ENCODE peak calls at places on chromosomes 2 and 18, in seven cellular contexts. I is K562, A is HCT116, U is HepG2, H is SK-N-SH, F is H1, T is GM12878. R is an unnamed sample.

GRCh38 chr2:155841442-155841841 is 491.1 kb downstream of the NR4A2 start:
- DNase-seq in I (no peak), F (no peak), T (no peak), U (no peak), H (no peak), A (no peak), R (no peak)

GRCh38 chr18:59842947-59843346 is 56.8 kb upstream of the PMAIP1 start:
- DNase-seq in A (no peak), U (no peak), H (no peak), I (no peak), F (no peak), T (no peak), R (no peak)

GRCh38 chr2:135021618-135022017 is 25.6 kb downstream of the MAP3K19 start:
- DNase-seq in U (no peak), A (no peak), H (no peak), F (no peak), I (no peak), T (no peak), R (no peak)

GRCh38 chr2:240646061-240646899 is 21.0 kb downstream of the GPR35 start:
- DNase-seq in A (no peak), T (no peak), F (peak; percentile 33), H (no peak), I (no peak), U (no peak), R (no peak)

GRCh38 chr2:179191110-179191509 is 73.5 kb downstream of the SESTD1 start:
- DNase-seq in F (no peak), I (no peak), A (no peak), T (no peak), U (peak; percentile 58), H (no peak), R (no peak)

GRCh38 chr2:238864207-238865014 is 16.5 kb downstream of the TWIST2 start:
- DNase-seq in U (peak; percentile 98), A (peak; percentile 78), T (no peak), H (no peak), F (peak; percentile 62), I (peak; percentile 5), R (peak; percentile 80)

GRCh38 chr18:32257073-32257780 is 67.4 kb downstream of the MEP1B start:
- DNase-seq in F (no peak), U (no peak), T (no peak), I (no peak), H (no peak), A (no peak), R (no peak)

GRCh38 chr2:110732422-110733413 is at the start of gene ACOXL:
- DNase-seq in F (peak; percentile 89), A (peak; percentile 40), H (peak; percentile 51), T (no peak), U (no peak), I (peak; percentile 45), R (no peak)

GRCh38 chr18:51461956-51462355 is 264.5 kb upstream of the MEX3C start:
- DNase-seq in T (no peak), I (no peak), A (no peak), F (no peak), H (no peak), U (no peak), R (no peak)

GRCh38 chr2:205695460-205695979 is 13.2 kb downstream of the NRP2 start:
- DNase-seq in F (no peak), I (no peak), T (no peak), A (no peak), H (no peak), U (no peak), R (no peak)

GRCh38 chr2:162430323-162430722 is 86.4 kb downstream of the GCA start:
- DNase-seq in F (no peak), U (peak; percentile 21), I (no peak), T (no peak), H (no peak), A (no peak), R (no peak)

GRCh38 chr2:59567115-59567514 is 986.3 kb downstream of the BCL11A start:
- DNase-seq in I (no peak), F (no peak), H (no peak), T (no peak), A (no peak), U (no peak), R (no peak)

DNA sequence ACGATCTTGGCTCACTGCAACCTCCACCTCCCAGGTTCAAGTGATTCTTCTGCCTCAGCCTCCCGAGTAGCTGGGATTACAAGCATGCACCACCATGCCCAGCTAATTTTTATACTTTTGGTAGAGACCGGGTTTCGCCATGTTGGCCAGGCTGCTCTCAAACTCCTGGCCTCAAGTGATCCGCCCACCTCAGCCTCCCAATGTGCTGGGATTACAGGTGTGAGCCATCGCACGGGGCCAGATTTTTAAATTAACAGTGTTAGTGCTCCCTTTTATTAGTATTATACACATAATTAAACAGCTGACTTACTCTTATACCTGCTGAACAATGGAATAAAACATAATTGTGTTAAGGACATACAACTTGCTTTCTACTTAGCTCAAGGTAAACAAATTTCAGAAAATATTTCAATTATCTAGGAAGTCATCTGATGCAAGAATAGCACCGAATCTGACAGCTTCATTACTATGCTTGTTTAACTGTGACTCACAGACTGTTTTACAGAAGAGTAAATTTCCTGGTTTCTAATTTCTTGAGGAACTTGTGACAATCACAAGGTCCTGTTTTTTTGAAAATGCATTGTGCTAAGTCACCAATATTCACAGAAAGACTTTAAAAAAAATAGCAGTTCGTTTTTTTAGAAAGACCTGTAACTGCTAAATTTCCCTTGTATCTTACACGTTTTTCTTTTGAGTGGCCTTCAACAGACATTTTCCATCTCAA is 51.2 kb downstream of the SPIRE1 start:
- DNase-seq in U (peak; percentile 38), I (no peak), F (no peak), T (no peak), H (no peak), A (peak; percentile 27), R (peak; percentile 75)
- H3K4me3 ChIP-seq in U (no peak overlapping the region), I (no peak overlapping the region), F (no peak overlapping the region), T (no peak overlapping the region), H (no peak overlapping the region), A (no peak overlapping the region), R (no peak overlapping the region)

GRCh38 chr2:108619916-108620620 is 85.8 kb downstream of the LIMS1 start:
- DNase-seq in A (no peak), T (no peak), F (no peak), H (no peak), U (no peak), I (no peak), R (no peak)

GRCh38 chr2:108620656-108621055 is 86.4 kb downstream of the LIMS1 start:
- DNase-seq in H (no peak), I (no peak), T (no peak), U (no peak), F (no peak), A (no peak), R (no peak)

GRCh38 chr2:108621689-108622681 is 87.7 kb downstream of the LIMS1 start:
- DNase-seq in T (no peak), H (no peak), A (no peak), U (no peak), I (no peak), F (no peak), R (no peak)

GRCh38 chr2:108623616-108624015 is 89.3 kb downstream of the LIMS1 start:
- DNase-seq in U (no peak), I (no peak), T (no peak), H (no peak), A (no peak), F (no peak), R (no peak)

GRCh38 chr2:108621087-108621559 is 86.9 kb downstream of the LIMS1 start:
- DNase-seq in H (no peak), A (peak; percentile 19), I (peak; percentile 87), U (no peak), T (no peak), F (peak; percentile 58), R (no peak)
- TF ChIP-seq SIN3A in H (no peak), A (no peak), I (peak; percentile 44), U (no peak), T (no peak), F (no peak), R (no peak)

GRCh38 chr2:218873359-218874194 is 7.1 kb upstream of the WNT10A start:
- DNase-seq in H (peak; percentile 61), A (no peak), I (no peak), U (no peak), F (no peak), T (no peak), R (no peak)

GRCh38 chr2:218870984-218871344 is 9.7 kb upstream of the WNT10A start:
- DNase-seq in I (no peak), A (no peak), U (no peak), T (no peak), H (no peak), F (no peak), R (no peak)

GRCh38 chr2:218869064-218869463 is 9.5 kb downstream of the WNT6 start:
- DNase-seq in I (no peak), H (no peak), F (no peak), A (no peak), U (no peak), T (no peak), R (no peak)

GRCh38 chr2:218872645-218873358 is 7.8 kb upstream of the WNT10A start:
- DNase-seq in H (no peak), T (no peak), I (no peak), F (no peak), A (no peak), U (no peak), R (no peak)

DNA sequence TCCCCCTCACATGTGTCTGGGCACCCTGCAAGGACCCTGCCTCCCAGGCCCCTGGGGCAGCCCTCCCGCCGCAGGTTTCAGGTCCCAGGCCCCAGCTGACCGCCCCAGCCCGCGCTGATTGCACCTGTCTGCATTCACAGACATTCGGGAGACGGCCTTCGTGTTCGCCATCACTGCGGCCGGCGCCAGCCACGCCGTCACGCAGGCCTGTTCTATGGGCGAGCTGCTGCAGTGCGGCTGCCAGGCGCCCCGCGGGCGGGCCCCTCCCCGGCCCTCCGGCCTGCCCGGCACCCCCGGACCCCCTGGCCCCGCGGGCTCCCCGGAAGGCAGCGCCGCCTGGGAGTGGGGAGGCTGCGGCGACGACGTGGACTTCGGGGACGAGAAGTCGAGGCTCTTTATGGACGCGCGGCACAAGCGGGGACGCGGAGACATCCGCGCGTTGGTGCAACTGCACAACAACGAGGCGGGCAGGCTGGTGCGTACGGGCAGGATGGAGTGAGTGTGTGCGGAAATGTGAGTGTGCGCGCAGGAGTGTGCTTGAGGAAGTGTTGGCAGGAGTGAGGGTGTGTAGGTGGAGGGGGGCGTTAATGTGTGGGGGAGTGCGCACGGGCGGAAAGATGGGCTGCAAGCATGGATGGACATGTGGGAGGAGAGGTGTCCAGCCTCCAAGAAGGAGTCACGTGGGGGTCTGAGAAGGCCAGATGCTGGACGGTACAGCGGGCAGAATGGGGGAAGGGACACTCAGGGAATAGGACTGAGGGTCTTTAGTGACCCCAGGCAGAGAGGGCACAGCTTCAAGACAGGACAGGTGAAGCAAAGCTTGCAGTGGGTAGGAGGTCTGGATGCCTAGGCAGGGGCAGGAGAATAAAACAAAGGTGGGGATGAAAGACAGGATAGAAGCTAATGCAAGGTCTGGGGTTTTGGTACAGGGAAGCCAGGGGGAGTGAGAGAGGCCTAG is 9.0 kb upstream of the WNT10A start:
- DNase-seq in H (no peak), F (no peak), U (no peak), I (no peak), A (no peak), T (no peak), R (no peak)
- H3K4me3 ChIP-seq in H (no peak overlapping the region), F (no peak overlapping the region), U (peak overlapping the region; percentile 35), I (no peak overlapping the region), A (no peak overlapping the region), T (no peak overlapping the region), R (no peak overlapping the region)

DNA sequence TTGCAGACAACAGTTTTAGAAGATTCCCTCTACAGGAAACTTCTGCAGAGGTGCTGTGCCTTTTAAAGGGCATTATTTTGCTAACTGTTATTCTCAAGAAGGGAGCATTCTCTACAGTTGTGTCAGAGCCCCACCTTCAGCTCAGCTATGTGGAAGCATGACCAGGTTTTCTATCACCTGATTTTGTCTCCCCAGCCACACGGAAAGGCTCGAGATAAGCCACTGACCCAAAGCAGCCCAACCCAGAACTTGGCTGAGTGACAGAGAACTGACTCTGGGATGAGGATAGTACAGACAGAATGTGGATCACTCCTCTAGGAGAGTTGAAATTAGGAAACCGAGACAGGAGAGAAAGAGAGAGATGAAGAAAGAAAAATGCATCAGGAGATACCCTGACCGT is 10.7 kb downstream of the COL4A4 start:
- DNase-seq in I (no peak), T (no peak), H (no peak), A (no peak), U (no peak), F (no peak), R (no peak)
- TF ChIP-seq SIN3A in I (no peak), T (no peak), H (no peak), A (no peak), U (no peak), F (no peak), R (no peak)